ENCODE peak calls at places on chromosomes 6 and 20, in seven cellular contexts. M is activated B cell treated with CpG ODN at 0.5 μM for 24 hours; T is activated naive CD4-positive, alpha-beta T cell; D is activated CD8-positive, alpha-beta memory T cell treated with anti-CD3 and anti-CD28 coated beads for 24 hours; C is NCI-H2107; N is cardiac fibroblast; K is natural killer cell. Z is an unnamed sample.

GRCh38 chr20:23445596-23446217 is 6.2 kb downstream of the CSTL1 start:
- DNase-seq in T (no peak), M (no peak), D (no peak), K (no peak), N (peak), C (no peak), Z (no peak)

GRCh38 chr20:23270427-23270911 is 80.1 kb upstream of the NXT1 start:
- DNase-seq in T (no peak), N (peak), D (no peak), M (no peak), K (no peak), C (no peak), Z (no peak)

GRCh38 chr20:47360489-47361267 is 4.2 kb upstream of the ZMYND8 start:
- DNase-seq in M (peak), T (no peak), D (no peak), K (no peak), N (peak), C (peak), Z (no peak)

GRCh38 chr6:41427642-41428401 is 92.4 kb downstream of the NCR2 start:
- DNase-seq in N (no peak), K (no peak), T (no peak), D (peak), M (peak), C (no peak), Z (no peak)

GRCh38 chr20:45449528-45449927 is 20.0 kb upstream of the WFDC2 start:
- DNase-seq in K (no peak), D (no peak), T (no peak), C (no peak), M (no peak), N (no peak), Z (no peak)

GRCh38 chr6:111738631-111739030 is 133.0 kb upstream of the TRAF3IP2 start:
- DNase-seq in C (no peak), K (no peak), M (no peak), N (no peak), T (no peak), D (no peak), Z (no peak)

GRCh38 chr6:52125572-52125971 is 38.2 kb upstream of the PKHD1 start:
- DNase-seq in M (no peak), K (no peak), N (no peak), D (no peak), C (no peak), T (no peak), Z (no peak)

GRCh38 chr20:32454164-32455145 is 96.3 kb downstream of the ASXL1 start:
- DNase-seq in C (no peak), M (no peak), K (no peak), N (no peak), D (no peak), T (no peak), Z (no peak)

GRCh38 chr20:62258499-62259293 is 20.4 kb downstream of the OSBPL2 start:
- DNase-seq in T (no peak), C (no peak), D (no peak), K (no peak), N (peak), M (no peak), Z (no peak)

GRCh38 chr6:137542713-137543112 is 48.5 kb upstream of the OLIG3 start:
- DNase-seq in K (no peak), D (no peak), T (no peak), N (no peak), M (no peak), C (no peak), Z (no peak)

GRCh38 chr20:327041-327945 is 1.9 kb downstream of the SOX12 start:
- DNase-seq in D (peak), T (peak), K (peak), C (peak), M (peak), N (peak), Z (peak)

GRCh38 chr20:45911486-45912343 is at the start of gene PLTP:
- DNase-seq in T (peak), K (peak), N (peak), D (peak), C (no peak), M (peak), Z (no peak)

GRCh38 chr6:158149641-158150040 is 18.4 kb downstream of the SERAC1 start:
- DNase-seq in D (no peak), C (no peak), N (peak), M (no peak), K (no peak), T (no peak), Z (no peak)

GRCh38 chr6:124956018-124956417 is 6.2 kb upstream of the RNF217 start:
- DNase-seq in K (no peak), D (no peak), M (no peak), N (no peak), T (no peak), C (no peak), Z (no peak)

GRCh38 chr20:23156842-23157423 is 70.8 kb upstream of the CD93 start:
- DNase-seq in M (no peak), C (no peak), D (no peak), K (no peak), N (no peak), T (no peak), Z (no peak)

GRCh38 chr6:82033631-82034211 is 213.8 kb downstream of the IBTK start:
- DNase-seq in T (no peak), N (peak), M (no peak), K (no peak), D (no peak), C (no peak), Z (no peak)

GRCh38 chr20:44616604-44616964 is 34.2 kb downstream of the PKIG start:
- DNase-seq in C (no peak), D (no peak), K (no peak), T (no peak), N (no peak), M (no peak), Z (no peak)

GRCh38 chr20:21234816-21235215 is 68.3 kb upstream of the XRN2 start:
- DNase-seq in K (no peak), N (no peak), M (no peak), T (no peak), C (no peak), D (no peak), Z (no peak)

GRCh38 chr6:116386581-116387299 is 16.0 kb downstream of the DSE start:
- DNase-seq in N (peak), M (no peak), C (no peak), T (no peak), D (no peak), K (no peak), Z (no peak)

GRCh38 chr6:7594579-7595125 is 4.7 kb downstream of the SNRNP48 start:
- DNase-seq in T (no peak), D (no peak), N (no peak), K (no peak), C (no peak), M (no peak), Z (no peak)

Z was measured in GOT3.